ENCODE peak calls at places on chromosomes 16 and 17, in ten cellular contexts. A is IMR-90, U is AG09309, X is heart right ventricle, K is kidney epithelial cell, O is coronary artery, D is OCI-LY7, T is ascending aorta, C is body of pancreas, V is MCF 10A. M is an unnamed sample.

GRCh38 chr17:31739300-31739699 is 119.7 kb downstream of the COPRS start:
- DNase-seq in D (no peak), A (peak), X (no peak), T (no peak), U (peak), K (no peak), C (no peak), V (no peak), O (no peak), M (peak)

GRCh38 chr16:24992696-24993095 is 22.5 kb downstream of the ARHGAP17 start:
- DNase-seq in D (no peak), U (no peak), C (no peak), V (no peak), A (no peak), X (no peak), T (no peak), O (peak), K (no peak), M (no peak)

GRCh38 chr17:45410144-45411091 is 22.3 kb downstream of the ARHGAP27 start:
- DNase-seq in D (peak), X (peak), K (no peak), A (no peak), O (no peak), V (no peak), C (peak), U (no peak), T (no peak), M (no peak)

GRCh38 chr16:3118846-3119245 is 6.5 kb downstream of the ZNF205 start:
- DNase-seq in T (no peak), C (no peak), X (no peak), K (no peak), O (no peak), D (no peak), U (no peak), A (no peak), V (no peak), M (no peak)

GRCh38 chr16:27703545-27703944 is 153.6 kb downstream of the KATNIP start:
- DNase-seq in T (no peak), K (no peak), O (no peak), X (no peak), C (no peak), V (no peak), U (no peak), D (no peak), A (peak), M (no peak)

GRCh38 chr16:63877401-63877800 is 1244.5 kb downstream of the CDH11 start:
- DNase-seq in C (no peak), X (no peak), A (no peak), D (no peak), O (no peak), U (no peak), T (no peak), K (no peak), V (no peak), M (no peak)

GRCh38 chr17:34874496-34874895 is 86.8 kb downstream of the CCT6B start:
- DNase-seq in U (no peak), K (no peak), A (no peak), C (no peak), V (no peak), O (no peak), D (no peak), X (no peak), T (no peak), M (no peak)

GRCh38 chr17:71467719-71468118 is 653.1 kb upstream of the SOX9 start:
- DNase-seq in D (no peak), O (no peak), X (no peak), A (no peak), T (no peak), V (peak), C (peak), K (no peak), U (no peak), M (no peak)

GRCh38 chr17:10681866-10682446 is 15.4 kb downstream of the SCO1 start:
- DNase-seq in X (no peak), K (no peak), O (no peak), C (no peak), T (no peak), D (no peak), U (peak), A (peak), V (no peak), M (no peak)

GRCh38 chr17:42153919-42154491 is 784 bp downstream of the RAB5C start:
- DNase-seq in A (peak), V (no peak), D (no peak), O (no peak), U (no peak), C (no peak), T (no peak), K (no peak), X (no peak), M (peak)

GRCh38 chr17:39357978-39358377 is 43.4 kb downstream of the FBXL20 start:
- DNase-seq in U (no peak), X (no peak), D (no peak), C (no peak), T (no peak), O (no peak), K (no peak), A (no peak), V (no peak), M (no peak)

GRCh38 chr17:49361129-49361901 is 735 bp downstream of the ZNF652 start:
- DNase-seq in C (peak), D (peak), A (no peak), K (no peak), V (peak), T (peak), U (no peak), X (peak), O (no peak), M (peak)

DNA sequence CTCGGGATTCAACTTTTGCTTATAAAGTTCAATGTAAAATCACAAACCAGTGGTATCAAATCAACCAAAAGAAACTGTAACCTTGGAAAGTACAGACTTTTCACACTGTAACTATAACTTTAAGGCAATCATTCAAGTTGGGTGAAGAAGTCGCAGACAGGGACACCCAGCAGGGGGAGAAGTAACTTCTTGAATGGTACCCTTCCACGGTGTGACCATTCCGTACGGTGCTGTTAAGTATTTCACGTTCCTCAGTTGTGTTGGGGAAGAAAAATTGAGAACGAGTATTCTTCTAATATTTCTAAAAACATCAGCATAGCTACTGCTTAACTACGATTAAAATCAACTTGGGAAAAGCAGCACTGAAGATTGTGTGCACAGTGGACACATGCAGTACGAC is 55.8 kb downstream of the MYH10 start:
- DNase-seq in A (no peak), V (no peak), U (no peak), D (no peak), O (no peak), X (no peak), T (no peak), C (no peak), K (no peak), M (peak)
- TF ChIP-seq CTCF in A (no peak), V (no peak), U (no peak), D (peak), O (peak), X (peak), T (peak), C (no peak), K (peak), M (peak)

GRCh38 chr17:7858487-7858832 is 657 bp downstream of the CYB5D1 start:
- DNase-seq in K (no peak), V (peak), A (peak), C (peak), U (no peak), T (no peak), O (peak), D (peak), X (peak), M (peak)
- TF ChIP-seq CTCF in K (peak), V (peak), A (peak), C (peak), U (peak), T (peak), O (no peak), D (peak), X (peak), M (peak)

DNA sequence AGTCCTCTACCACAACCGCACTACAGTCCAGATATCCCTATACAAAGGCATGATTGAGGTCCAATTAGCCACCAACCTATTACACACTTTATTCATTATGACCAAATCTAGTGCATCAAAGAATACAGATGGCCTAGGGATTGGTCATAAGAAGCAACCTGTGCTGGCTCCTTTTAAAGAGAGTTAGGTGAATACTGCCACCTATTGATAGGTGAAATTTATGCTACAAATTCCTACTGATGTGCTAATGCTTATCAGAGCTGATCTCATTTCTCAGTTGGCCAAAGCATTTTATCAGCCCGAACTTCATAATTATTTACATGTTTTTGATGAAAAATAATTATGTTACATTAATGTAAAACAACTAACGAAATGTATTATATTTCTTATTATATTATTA is 166.3 kb downstream of the ANKFN1 start:
- DNase-seq in D (peak), T (no peak), V (peak), X (no peak), A (peak), O (no peak), U (peak), K (peak), C (no peak), M (peak)
- TF ChIP-seq CTCF in D (peak), T (no peak), V (peak), X (peak), A (peak), O (no peak), U (peak), K (peak), C (peak), M (peak)

GRCh38 chr17:57833597-57833939 is 16.3 kb downstream of the MRPS23 start:
- DNase-seq in C (no peak), K (no peak), O (no peak), A (no peak), U (no peak), X (no peak), D (no peak), T (no peak), V (no peak), M (no peak)

GRCh38 chr17:57832299-57832698 is 17.5 kb downstream of the MRPS23 start:
- DNase-seq in T (no peak), C (no peak), U (no peak), D (no peak), A (no peak), K (no peak), X (no peak), O (no peak), V (no peak), M (no peak)

GRCh38 chr17:57832711-57833596 is 16.9 kb downstream of the MRPS23 start:
- DNase-seq in C (peak), K (peak), T (peak), X (peak), O (peak), D (peak), A (peak), U (no peak), V (peak), M (peak)

GRCh38 chr17:57835333-57835900 is 14.4 kb downstream of the MRPS23 start:
- DNase-seq in V (no peak), T (peak), A (no peak), C (no peak), X (no peak), O (no peak), U (no peak), D (no peak), K (no peak), M (no peak)

GRCh38 chr17:57834146-57834741 is 15.6 kb downstream of the MRPS23 start:
- DNase-seq in X (no peak), K (peak), T (peak), U (no peak), O (peak), D (no peak), V (peak), A (no peak), C (peak), M (peak)
- TF ChIP-seq CTCF in X (no peak), K (peak), T (no peak), U (peak), O (no peak), D (no peak), V (no peak), A (no peak), C (peak), M (no peak)

DNA sequence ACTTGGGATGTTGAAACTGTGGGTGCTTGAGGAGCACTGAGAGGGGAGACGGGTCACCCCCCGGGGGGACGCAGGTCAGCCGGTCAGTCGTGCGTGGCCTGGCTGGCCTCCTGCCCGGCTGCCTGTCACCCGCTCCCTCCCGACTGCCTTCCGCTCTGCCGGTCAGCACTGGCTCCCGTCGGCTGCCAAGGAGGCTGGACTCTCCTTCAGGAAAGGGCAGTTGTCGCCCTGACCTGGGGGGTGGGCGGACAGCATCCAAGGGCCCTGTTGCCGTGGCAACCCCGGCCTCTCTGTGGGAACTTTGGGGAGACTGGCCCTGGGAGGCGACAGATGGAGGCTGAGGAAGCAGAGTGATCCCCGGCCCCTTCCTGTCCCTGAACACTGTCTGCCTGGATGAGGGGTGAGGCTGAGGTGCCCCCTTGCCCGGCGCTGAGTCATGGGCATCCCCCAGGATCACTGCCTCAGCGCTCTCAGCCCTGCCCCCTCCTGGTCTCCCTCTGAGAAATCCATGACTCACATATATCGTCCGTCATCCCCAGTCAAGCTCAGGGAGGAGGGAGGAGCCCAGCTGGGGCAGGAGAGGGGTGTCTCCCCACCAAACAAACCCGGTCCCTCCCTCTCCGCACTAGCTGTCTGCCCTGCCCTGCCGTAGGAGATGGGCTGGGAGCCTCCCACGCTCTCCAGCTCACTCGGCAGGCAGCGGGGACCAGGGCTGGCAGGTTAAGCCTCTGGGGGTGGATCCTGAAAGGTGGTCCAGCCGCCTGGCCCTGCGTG is at the start of gene ADGRG1:
- DNase-seq in A (peak), T (peak), V (peak), K (peak), C (peak), U (peak), O (peak), X (peak), D (no peak), M (peak)
- TF ChIP-seq CTCF in A (peak), T (no peak), V (no peak), K (peak), C (no peak), U (no peak), O (no peak), X (peak), D (no peak), M (peak)

GRCh38 chr17:62981933-62982332 is 15.9 kb downstream of the TANC2 start:
- DNase-seq in X (no peak), O (no peak), V (no peak), D (no peak), K (no peak), C (no peak), A (peak), U (no peak), T (no peak), M (peak)

GRCh38 chr17:62984801-62985200 is 18.8 kb downstream of the TANC2 start:
- DNase-seq in X (no peak), K (no peak), A (no peak), C (no peak), V (no peak), O (no peak), D (no peak), U (no peak), T (no peak), M (no peak)

GRCh38 chr17:62986549-62986948 is 20.5 kb downstream of the TANC2 start:
- DNase-seq in C (no peak), O (no peak), X (no peak), T (no peak), K (no peak), A (no peak), D (no peak), V (no peak), U (no peak), M (no peak)

GRCh38 chr17:62987136-62987535 is 21.1 kb downstream of the TANC2 start:
- DNase-seq in O (no peak), D (no peak), C (no peak), T (no peak), K (no peak), A (no peak), X (no peak), U (no peak), V (no peak), M (no peak)
- TF ChIP-seq CTCF in O (no peak), D (peak), C (no peak), T (no peak), K (peak), A (peak), X (no peak), U (peak), V (peak), M (peak)